ENCODE peak calls at places on chromosomes 2 and 18, in nine cellular contexts. R, D, W, S, H, T, E, V and L are unnamed samples.

GRCh38 chr2:127174977-127175376 is 45.1 kb downstream of the CYP27C1 start:
- DNase-seq in V (no peak), R (peak), T (peak), S (peak), E (no peak), H (peak), D (no peak), W (no peak), L (peak)

GRCh38 chr18:79693561-79694205 is 14.1 kb downstream of the CTDP1 start:
- DNase-seq in D (no peak), W (no peak), S (peak), T (no peak), V (no peak), R (no peak), H (no peak), E (peak), L (no peak)

GRCh38 chr2:15965564-15966019 is 25.2 kb downstream of the MYCN start:
- DNase-seq in V (no peak), R (no peak), W (no peak), S (no peak), E (no peak), T (no peak), H (no peak), D (peak), L (no peak)

GRCh38 chr2:143177081-143177786 is 48.0 kb downstream of the ARHGAP15 start:
- DNase-seq in D (no peak), T (no peak), W (peak), H (no peak), R (no peak), S (no peak), E (no peak), V (no peak), L (no peak)

GRCh38 chr2:66888791-66889631 is 454.1 kb downstream of the MEIS1 start:
- DNase-seq in E (no peak), D (no peak), T (peak), V (no peak), S (no peak), H (no peak), W (no peak), R (peak), L (peak)

GRCh38 chr2:128384446-128384845 is 65.8 kb upstream of the HS6ST1 start:
- DNase-seq in R (no peak), E (peak), S (no peak), V (peak), W (no peak), T (no peak), H (no peak), D (no peak), L (no peak)

GRCh38 chr2:102056079-102056581 is 64.4 kb downstream of the IL1R2 start:
- DNase-seq in S (no peak), W (no peak), V (no peak), H (no peak), D (no peak), T (no peak), E (no peak), R (no peak), L (no peak)

GRCh38 chr2:160635488-160635887 is 141.9 kb upstream of the RBMS1 start:
- DNase-seq in H (no peak), D (no peak), R (peak), W (no peak), T (no peak), S (no peak), V (no peak), E (no peak), L (no peak)

GRCh38 chr2:198114064-198114463 is 309.7 kb downstream of the PLCL1 start:
- DNase-seq in V (no peak), W (no peak), H (no peak), S (no peak), T (no peak), D (no peak), E (no peak), R (no peak), L (no peak)

GRCh38 chr18:78986018-78986481 is 6.4 kb downstream of the SALL3 start:
- DNase-seq in H (no peak), S (no peak), T (no peak), E (no peak), D (peak), W (no peak), R (peak), V (no peak), L (no peak)

GRCh38 chr18:28002841-28003240 is 174.1 kb downstream of the CDH2 start:
- DNase-seq in E (no peak), R (no peak), H (no peak), V (no peak), W (no peak), S (no peak), D (no peak), T (no peak), L (no peak)

GRCh38 chr2:100285691-100286090 is 36.6 kb downstream of the LONRF2 start:
- DNase-seq in T (no peak), S (no peak), V (no peak), H (no peak), R (no peak), D (no peak), W (no peak), E (no peak), L (peak)

GRCh38 chr2:133247613-133248012 is 320.6 kb downstream of the NCKAP5 start:
- DNase-seq in D (no peak), E (no peak), T (no peak), H (no peak), S (no peak), R (no peak), W (no peak), V (no peak), L (no peak)

GRCh38 chr2:58730764-58731487 is 489.8 kb upstream of the FANCL start:
- DNase-seq in T (no peak), S (no peak), V (no peak), H (no peak), E (no peak), D (no peak), W (no peak), R (no peak), L (no peak)

GRCh38 chr2:171762879-171763573 is 75.8 kb downstream of the DYNC1I2 start:
- DNase-seq in R (peak), W (no peak), D (no peak), T (peak), S (no peak), H (no peak), V (no peak), E (no peak), L (no peak)

GRCh38 chr2:38427936-38428335 is 50.9 kb upstream of the ATL2 start:
- DNase-seq in D (no peak), S (no peak), W (no peak), R (no peak), T (no peak), H (no peak), V (no peak), E (no peak), L (no peak)

GRCh38 chr2:29443086-29443485 is 327.9 kb downstream of the CLIP4 start:
- DNase-seq in V (no peak), H (no peak), D (no peak), E (no peak), R (no peak), W (no peak), T (no peak), S (no peak), L (no peak)

GRCh38 chr2:111042772-111043771 is 77.6 kb upstream of the BCL2L11 start:
- DNase-seq in H (no peak), D (no peak), S (peak), R (no peak), V (no peak), W (peak), T (no peak), E (no peak), L (no peak)

GRCh38 chr2:201116115-201116958 is at the start of gene CFLAR:
- DNase-seq in E (peak), S (peak), R (peak), H (peak), V (peak), D (peak), T (peak), W (peak), L (peak)

GRCh38 chr2:25400576-25401241 is 59.0 kb upstream of the DNMT3A start:
- DNase-seq in E (no peak), S (no peak), D (no peak), V (no peak), W (no peak), R (no peak), T (no peak), H (no peak), L (no peak)

GRCh38 chr2:130966149-130967019 is 126.9 kb downstream of the FAM168B start:
- DNase-seq in E (no peak), V (no peak), T (no peak), D (no peak), S (no peak), W (no peak), R (no peak), H (no peak), L (no peak)

GRCh38 chr2:237766334-237766733 is 32.2 kb upstream of the RBM44 start:
- DNase-seq in R (peak), T (no peak), V (no peak), H (no peak), S (no peak), D (no peak), W (no peak), E (no peak), L (peak)

GRCh38 chr2:240769096-240769495 is 50.9 kb downstream of the KIF1A start:
- DNase-seq in T (no peak), H (no peak), V (no peak), S (no peak), D (no peak), W (no peak), R (no peak), E (no peak), L (no peak)

GRCh38 chr2:181393472-181393871 is 63.7 kb upstream of the ITGA4 start:
- DNase-seq in W (peak), V (no peak), E (no peak), R (peak), S (no peak), T (peak), D (no peak), H (no peak), L (peak)

GRCh38 chr18:63708650-63709049 is 5.9 kb downstream of the SERPINB11 start:
- DNase-seq in W (no peak), E (no peak), V (no peak), H (no peak), D (no peak), S (no peak), T (no peak), R (peak), L (peak)

GRCh38 chr18:50275503-50276036 is 5.8 kb downstream of the MBD1 start:
- DNase-seq in T (no peak), W (no peak), R (no peak), S (no peak), D (no peak), H (no peak), V (no peak), E (no peak), L (no peak)

GRCh38 chr18:49839012-49839411 is 25.7 kb upstream of the ACAA2 start:
- DNase-seq in H (no peak), E (no peak), S (no peak), R (peak), D (no peak), T (peak), V (no peak), W (no peak), L (peak)

GRCh38 chr18:27411911-27412310 is 226.8 kb upstream of the CHST9 start:
- DNase-seq in S (no peak), T (no peak), E (no peak), R (peak), V (no peak), H (no peak), W (no peak), D (no peak), L (no peak)

GRCh38 chr2:235553696-235554100 is 59.9 kb downstream of the AGAP1 start:
- DNase-seq in E (no peak), V (peak), T (no peak), R (no peak), H (no peak), S (peak), W (no peak), D (no peak), L (no peak)

GRCh38 chr18:23077493-23078256 is 57.6 kb upstream of the CABLES1 start:
- DNase-seq in W (no peak), D (no peak), H (no peak), R (peak), S (peak), V (no peak), T (no peak), E (no peak), L (no peak)

GRCh38 chr2:58140508-58141072 is 94.0 kb downstream of the VRK2 start:
- DNase-seq in S (no peak), V (no peak), H (no peak), T (no peak), E (no peak), D (no peak), R (no peak), W (no peak), L (peak)

GRCh38 chr2:207711750-207712487 is 479 bp downstream of the CCNYL1 start:
- DNase-seq in S (peak), H (no peak), R (peak), V (peak), W (peak), E (peak), T (peak), D (peak), L (peak)

GRCh38 chr18:73778052-73778395 is 369.6 kb downstream of the FBXO15 start:
- DNase-seq in H (no peak), V (no peak), R (no peak), W (no peak), T (no peak), D (no peak), S (no peak), E (no peak), L (no peak)

GRCh38 chr2:161426788-161427412 is 10.8 kb downstream of the TBR1 start:
- DNase-seq in T (no peak), H (no peak), R (no peak), V (no peak), E (no peak), S (no peak), W (no peak), D (peak), L (peak)

GRCh38 chr18:36589857-36590543 is 238.8 kb downstream of the TPGS2 start:
- DNase-seq in S (no peak), D (no peak), E (no peak), H (no peak), W (no peak), T (peak), V (no peak), R (peak), L (peak)

GRCh38 chr2:203498161-203498560 is 36.9 kb downstream of the RAPH1 start:
- DNase-seq in W (no peak), E (no peak), R (peak), D (no peak), V (no peak), H (no peak), S (no peak), T (peak), L (peak)

GRCh38 chr2:105394951-105395611 is 3.8 kb downstream of the FHL2 start:
- DNase-seq in V (no peak), S (no peak), E (no peak), R (no peak), D (no peak), T (no peak), W (no peak), H (no peak), L (no peak)

GRCh38 chr2:10914272-10914693 is 2.5 kb downstream of the KCNF1 start:
- DNase-seq in E (no peak), S (no peak), T (no peak), H (no peak), W (no peak), D (no peak), V (no peak), R (no peak), L (peak)

GRCh38 chr2:189581354-189582139 is 961 bp upstream of the SLC40A1 start:
- DNase-seq in T (peak), V (peak), D (no peak), E (peak), W (peak), H (no peak), R (peak), S (peak), L (no peak)

GRCh38 chr2:189579585-189579984 is 1.0 kb downstream of the SLC40A1 start:
- DNase-seq in S (no peak), V (no peak), W (no peak), R (peak), T (no peak), H (no peak), D (no peak), E (no peak), L (no peak)

GRCh38 chr2:189580662-189581353 is at the start of gene SLC40A1:
- DNase-seq in H (peak), T (peak), E (peak), W (peak), S (peak), V (peak), R (peak), D (peak), L (no peak)

GRCh38 chr2:189578272-189578671 is 2.3 kb downstream of the SLC40A1 start:
- DNase-seq in H (no peak), E (no peak), D (no peak), S (no peak), V (no peak), R (no peak), T (no peak), W (no peak), L (no peak)

DNA sequence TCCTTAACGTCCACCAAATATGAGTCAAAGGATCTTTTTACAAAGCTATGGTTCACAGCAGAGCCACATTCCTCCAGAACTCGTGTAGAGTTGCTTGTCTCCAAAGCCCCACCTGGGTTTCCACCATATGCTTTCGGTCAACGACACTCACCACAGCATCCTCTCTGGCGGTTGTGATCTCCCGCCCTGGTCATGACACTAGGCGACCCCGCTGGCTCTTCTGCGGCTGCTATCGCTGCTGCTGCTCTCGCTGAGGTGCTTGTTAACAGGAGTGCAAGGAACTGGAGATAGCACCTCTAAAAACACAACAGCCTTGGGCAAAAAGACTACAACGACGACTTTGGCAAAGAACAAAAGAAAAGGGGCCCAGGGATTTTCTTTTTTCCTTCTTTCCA is 322 bp downstream of the SLC40A1 start:
- DNase-seq in E (peak), R (peak), T (no peak), H (no peak), W (peak), V (peak), S (peak), D (peak), L (no peak)
- TF ChIP-seq CTCF in E (no peak), R (no peak), T (no peak), H (no peak), W (no peak), V (no peak), S (no peak), D (no peak), L (no peak)

GRCh38 chr2:145801210-145801609 is 1281.3 kb upstream of the ZEB2 start:
- DNase-seq in V (no peak), S (no peak), H (no peak), W (no peak), E (no peak), T (no peak), R (no peak), D (no peak), L (no peak)
- TF ChIP-seq CTCF in V (no peak), S (no peak), H (no peak), W (no peak), E (peak), T (no peak), R (no peak), D (no peak), L (no peak)

GRCh38 chr2:94966689-94967088 is 58.8 kb upstream of the MAL start:
- DNase-seq in E (no peak), S (no peak), T (no peak), R (no peak), D (no peak), W (no peak), H (no peak), V (no peak), L (no peak)

GRCh38 chr2:94970353-94970752 is 55.2 kb upstream of the MAL start:
- DNase-seq in T (no peak), R (no peak), V (no peak), S (no peak), W (no peak), E (no peak), D (no peak), H (no peak), L (no peak)
- TF ChIP-seq CTCF in T (no peak), R (no peak), V (no peak), S (no peak), W (no peak), E (no peak), D (no peak), H (no peak), L (no peak)

DNA sequence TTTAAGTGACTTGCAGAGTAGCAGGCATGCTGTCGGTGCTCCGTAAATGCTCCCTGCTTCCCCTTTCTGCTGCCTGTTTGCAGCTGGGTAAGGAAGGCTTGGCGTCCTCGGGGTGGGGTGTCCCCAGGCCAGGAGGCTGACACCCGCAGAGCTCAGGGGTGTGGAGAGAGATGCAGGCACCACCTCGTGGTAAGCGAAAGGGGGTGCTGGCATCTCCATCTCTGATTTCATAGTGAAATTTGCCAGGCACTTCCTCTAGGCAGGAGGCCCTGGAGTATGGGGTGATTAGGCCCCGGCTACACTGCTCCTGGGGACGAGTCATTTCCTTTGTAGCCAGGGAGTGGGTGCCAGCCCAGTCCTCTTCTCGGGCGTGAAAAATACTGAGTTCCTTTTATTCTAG is 160.4 kb downstream of the KLHL29 start:
- DNase-seq in D (no peak), R (peak), T (peak), S (no peak), H (no peak), E (no peak), W (no peak), V (no peak), L (peak)
- TF ChIP-seq CTCF in D (no peak), R (no peak), T (no peak), S (no peak), H (no peak), E (no peak), W (no peak), V (no peak), L (peak)

GRCh38 chr2:54176577-54176976 is 61.2 kb downstream of the ACYP2 start:
- DNase-seq in E (peak), D (peak), W (no peak), V (no peak), R (peak), H (peak), S (no peak), T (no peak), L (peak)
- TF ChIP-seq CTCF in E (peak), D (peak), W (no peak), V (peak), R (no peak), H (peak), S (peak), T (no peak), L (peak)

GRCh38 chr2:55581875-55582547 is 35.4 kb downstream of the PPP4R3B start:
- DNase-seq in D (no peak), H (no peak), T (no peak), E (no peak), V (no peak), R (peak), W (no peak), S (no peak), L (peak)

GRCh38 chr2:55585451-55586079 is 31.9 kb downstream of the PPP4R3B start:
- DNase-seq in W (no peak), V (no peak), H (no peak), S (no peak), E (no peak), D (no peak), R (peak), T (peak), L (peak)

DNA sequence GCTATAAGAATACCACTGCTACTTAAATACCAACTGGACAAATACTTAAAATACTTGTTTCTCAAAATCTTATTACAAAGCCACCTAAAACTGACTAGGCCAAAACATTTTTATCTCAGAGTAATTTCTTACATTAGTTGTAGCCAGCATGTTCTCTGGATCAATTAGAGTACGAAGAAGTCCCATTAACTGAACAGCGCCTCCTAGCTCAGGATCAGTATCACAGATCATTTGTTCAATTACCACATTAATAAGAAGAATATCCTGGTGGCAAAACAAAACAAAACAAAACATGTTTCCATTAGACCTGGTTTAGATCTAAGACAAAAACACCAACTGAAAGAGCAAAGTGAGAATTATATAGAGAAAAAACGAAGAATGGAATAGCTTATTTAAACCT is 36.0 kb downstream of the PPP4R3B start:
- DNase-seq in D (no peak), W (no peak), R (peak), E (no peak), T (no peak), H (no peak), V (no peak), S (no peak), L (no peak)
- TF ChIP-seq CTCF in D (peak), W (no peak), R (peak), E (peak), T (peak), H (no peak), V (no peak), S (no peak), L (peak)

GRCh38 chr2:96760986-96761832 is 507 bp downstream of the CNNM4 start:
- DNase-seq in W (no peak), D (no peak), H (no peak), V (peak), R (peak), T (no peak), E (peak), S (peak), L (no peak)
- TF ChIP-seq CTCF in W (peak), D (peak), H (peak), V (peak), R (peak), T (peak), E (peak), S (peak), L (peak)